ENCODE peak calls at places on chromosomes 5 and 9, in ten cellular contexts. One of them, this sample, is unnamed.

GRCh38 chr5:135533346-135533745 is 2.4 kb downstream of the NEUROG1 start:
- DNase-seq in cardiac fibroblast: no peak
- DNase-seq in neural progenitor cell: no peak
- DNase-seq in stimulated activated CD4-positive, alpha-beta T cell treated with anti-CD3 and anti-CD28 coated beads, Interleukin-1b, Interleukin-23, amount 100 ng/mL, for 4 hours: no peak
- DNase-seq in stomach: no peak
- DNase-seq in fibroblast of gingiva: no peak
- DNase-seq in NB4: no peak
- DNase-seq in adrenal gland: no peak
- DNase-seq in T-helper 17 cell: no peak
- DNase-seq in activated CD8-positive, alpha-beta memory T cell treated with anti-CD3 and anti-CD28 coated beads for 48 hours: no peak
- DNase-seq in this sample: no peak

GRCh38 chr5:171702391-171702790 is 83.2 kb upstream of the SMIM23 start:
- DNase-seq in cardiac fibroblast: no peak
- DNase-seq in neural progenitor cell: no peak
- DNase-seq in stimulated activated CD4-positive, alpha-beta T cell treated with anti-CD3 and anti-CD28 coated beads, Interleukin-1b, Interleukin-23, amount 100 ng/mL, for 4 hours: no peak
- DNase-seq in stomach: no peak
- DNase-seq in fibroblast of gingiva: no peak
- DNase-seq in NB4: no peak
- DNase-seq in adrenal gland: no peak
- DNase-seq in T-helper 17 cell: no peak
- DNase-seq in activated CD8-positive, alpha-beta memory T cell treated with anti-CD3 and anti-CD28 coated beads for 48 hours: no peak
- DNase-seq in this sample: no peak

GRCh38 chr5:152622628-152623027 is 217.5 kb upstream of the NMUR2 start:
- DNase-seq in cardiac fibroblast: no peak
- DNase-seq in neural progenitor cell: no peak
- DNase-seq in stimulated activated CD4-positive, alpha-beta T cell treated with anti-CD3 and anti-CD28 coated beads, Interleukin-1b, Interleukin-23, amount 100 ng/mL, for 4 hours: no peak
- DNase-seq in stomach: no peak
- DNase-seq in fibroblast of gingiva: no peak
- DNase-seq in NB4: no peak
- DNase-seq in adrenal gland: no peak
- DNase-seq in T-helper 17 cell: no peak
- DNase-seq in activated CD8-positive, alpha-beta memory T cell treated with anti-CD3 and anti-CD28 coated beads for 48 hours: no peak
- DNase-seq in this sample: no peak

GRCh38 chr9:132042324-132042723 is 37.3 kb downstream of the MED27 start:
- DNase-seq in cardiac fibroblast: peak; percentile 87
- DNase-seq in neural progenitor cell: no peak
- DNase-seq in stimulated activated CD4-positive, alpha-beta T cell treated with anti-CD3 and anti-CD28 coated beads, Interleukin-1b, Interleukin-23, amount 100 ng/mL, for 4 hours: no peak
- DNase-seq in stomach: no peak
- DNase-seq in fibroblast of gingiva: peak; percentile 96
- DNase-seq in NB4: peak; percentile 25
- DNase-seq in adrenal gland: no peak
- DNase-seq in T-helper 17 cell: no peak
- DNase-seq in activated CD8-positive, alpha-beta memory T cell treated with anti-CD3 and anti-CD28 coated beads for 48 hours: no peak
- DNase-seq in this sample: no peak

GRCh38 chr9:76530458-76531100 is 71.6 kb downstream of the GCNT1 start:
- DNase-seq in cardiac fibroblast: peak; percentile 38
- DNase-seq in neural progenitor cell: no peak
- DNase-seq in stimulated activated CD4-positive, alpha-beta T cell treated with anti-CD3 and anti-CD28 coated beads, Interleukin-1b, Interleukin-23, amount 100 ng/mL, for 4 hours: no peak
- DNase-seq in stomach: no peak
- DNase-seq in fibroblast of gingiva: peak; percentile 82
- DNase-seq in NB4: peak; percentile 22
- DNase-seq in adrenal gland: no peak
- DNase-seq in T-helper 17 cell: no peak
- DNase-seq in activated CD8-positive, alpha-beta memory T cell treated with anti-CD3 and anti-CD28 coated beads for 48 hours: no peak
- DNase-seq in this sample: no peak

GRCh38 chr9:99056876-99057664 is 47.8 kb upstream of the TGFBR1 start:
- DNase-seq in cardiac fibroblast: peak; percentile 70
- DNase-seq in neural progenitor cell: no peak
- DNase-seq in stimulated activated CD4-positive, alpha-beta T cell treated with anti-CD3 and anti-CD28 coated beads, Interleukin-1b, Interleukin-23, amount 100 ng/mL, for 4 hours: no peak
- DNase-seq in stomach: no peak
- DNase-seq in fibroblast of gingiva: peak; percentile 5
- DNase-seq in NB4: peak; percentile 58
- DNase-seq in adrenal gland: no peak
- DNase-seq in T-helper 17 cell: no peak
- DNase-seq in activated CD8-positive, alpha-beta memory T cell treated with anti-CD3 and anti-CD28 coated beads for 48 hours: no peak
- DNase-seq in this sample: no peak

GRCh38 chr9:127263664-127264063 is 910 bp upstream of the GARNL3 start:
- DNase-seq in cardiac fibroblast: peak; percentile 21
- DNase-seq in neural progenitor cell: no peak
- DNase-seq in stimulated activated CD4-positive, alpha-beta T cell treated with anti-CD3 and anti-CD28 coated beads, Interleukin-1b, Interleukin-23, amount 100 ng/mL, for 4 hours: no peak
- DNase-seq in stomach: no peak
- DNase-seq in fibroblast of gingiva: peak; percentile 19
- DNase-seq in NB4: no peak
- DNase-seq in adrenal gland: no peak
- DNase-seq in T-helper 17 cell: no peak
- DNase-seq in activated CD8-positive, alpha-beta memory T cell treated with anti-CD3 and anti-CD28 coated beads for 48 hours: no peak
- DNase-seq in this sample: no peak

GRCh38 chr5:139925163-139925562 is 117.9 kb downstream of the NRG2 start:
- DNase-seq in cardiac fibroblast: no peak
- DNase-seq in neural progenitor cell: no peak
- DNase-seq in stimulated activated CD4-positive, alpha-beta T cell treated with anti-CD3 and anti-CD28 coated beads, Interleukin-1b, Interleukin-23, amount 100 ng/mL, for 4 hours: no peak
- DNase-seq in stomach: no peak
- DNase-seq in fibroblast of gingiva: no peak
- DNase-seq in NB4: no peak
- DNase-seq in adrenal gland: no peak
- DNase-seq in T-helper 17 cell: no peak
- DNase-seq in activated CD8-positive, alpha-beta memory T cell treated with anti-CD3 and anti-CD28 coated beads for 48 hours: no peak
- DNase-seq in this sample: no peak

GRCh38 chr9:134544388-134545212 is 97.0 kb upstream of the COL5A1 start:
- DNase-seq in cardiac fibroblast: peak; percentile 84
- DNase-seq in neural progenitor cell: peak; percentile 58
- DNase-seq in stimulated activated CD4-positive, alpha-beta T cell treated with anti-CD3 and anti-CD28 coated beads, Interleukin-1b, Interleukin-23, amount 100 ng/mL, for 4 hours: no peak
- DNase-seq in stomach: no peak
- DNase-seq in fibroblast of gingiva: peak; percentile 41
- DNase-seq in NB4: no peak
- DNase-seq in adrenal gland: no peak
- DNase-seq in T-helper 17 cell: no peak
- DNase-seq in activated CD8-positive, alpha-beta memory T cell treated with anti-CD3 and anti-CD28 coated beads for 48 hours: no peak
- DNase-seq in this sample: no peak

GRCh38 chr5:10913846-10914245 is 152.8 kb upstream of the DAP start:
- DNase-seq in cardiac fibroblast: peak; percentile 3
- DNase-seq in neural progenitor cell: no peak
- DNase-seq in stimulated activated CD4-positive, alpha-beta T cell treated with anti-CD3 and anti-CD28 coated beads, Interleukin-1b, Interleukin-23, amount 100 ng/mL, for 4 hours: no peak
- DNase-seq in stomach: no peak
- DNase-seq in fibroblast of gingiva: peak; percentile 23
- DNase-seq in NB4: peak; percentile 95
- DNase-seq in adrenal gland: peak; percentile 64
- DNase-seq in T-helper 17 cell: no peak
- DNase-seq in activated CD8-positive, alpha-beta memory T cell treated with anti-CD3 and anti-CD28 coated beads for 48 hours: no peak
- DNase-seq in this sample: no peak

GRCh38 chr5:153222956-153223355 is 267.5 kb upstream of the GRIA1 start:
- DNase-seq in cardiac fibroblast: peak; percentile 16
- DNase-seq in neural progenitor cell: no peak
- DNase-seq in stimulated activated CD4-positive, alpha-beta T cell treated with anti-CD3 and anti-CD28 coated beads, Interleukin-1b, Interleukin-23, amount 100 ng/mL, for 4 hours: no peak
- DNase-seq in stomach: no peak
- DNase-seq in fibroblast of gingiva: no peak
- DNase-seq in NB4: no peak
- DNase-seq in adrenal gland: no peak
- DNase-seq in T-helper 17 cell: no peak
- DNase-seq in activated CD8-positive, alpha-beta memory T cell treated with anti-CD3 and anti-CD28 coated beads for 48 hours: no peak
- DNase-seq in this sample: no peak

GRCh38 chr5:178619390-178619789 is 7.5 kb downstream of the CLK4 start:
- DNase-seq in cardiac fibroblast: no peak
- DNase-seq in neural progenitor cell: no peak
- DNase-seq in stimulated activated CD4-positive, alpha-beta T cell treated with anti-CD3 and anti-CD28 coated beads, Interleukin-1b, Interleukin-23, amount 100 ng/mL, for 4 hours: no peak
- DNase-seq in stomach: no peak
- DNase-seq in fibroblast of gingiva: no peak
- DNase-seq in NB4: no peak
- DNase-seq in adrenal gland: no peak
- DNase-seq in T-helper 17 cell: no peak
- DNase-seq in activated CD8-positive, alpha-beta memory T cell treated with anti-CD3 and anti-CD28 coated beads for 48 hours: no peak
- DNase-seq in this sample: no peak

GRCh38 chr9:2645569-2645968 is 24.0 kb downstream of the VLDLR start:
- DNase-seq in cardiac fibroblast: no peak
- DNase-seq in neural progenitor cell: no peak
- DNase-seq in stimulated activated CD4-positive, alpha-beta T cell treated with anti-CD3 and anti-CD28 coated beads, Interleukin-1b, Interleukin-23, amount 100 ng/mL, for 4 hours: no peak
- DNase-seq in stomach: no peak
- DNase-seq in fibroblast of gingiva: no peak
- DNase-seq in NB4: no peak
- DNase-seq in adrenal gland: no peak
- DNase-seq in T-helper 17 cell: no peak
- DNase-seq in activated CD8-positive, alpha-beta memory T cell treated with anti-CD3 and anti-CD28 coated beads for 48 hours: no peak
- DNase-seq in this sample: peak; percentile 13

GRCh38 chr5:166354277-166354676 is 1937.2 kb upstream of the WWC1 start:
- DNase-seq in cardiac fibroblast: no peak
- DNase-seq in neural progenitor cell: no peak
- DNase-seq in stimulated activated CD4-positive, alpha-beta T cell treated with anti-CD3 and anti-CD28 coated beads, Interleukin-1b, Interleukin-23, amount 100 ng/mL, for 4 hours: no peak
- DNase-seq in stomach: no peak
- DNase-seq in fibroblast of gingiva: no peak
- DNase-seq in NB4: no peak
- DNase-seq in adrenal gland: no peak
- DNase-seq in T-helper 17 cell: no peak
- DNase-seq in activated CD8-positive, alpha-beta memory T cell treated with anti-CD3 and anti-CD28 coated beads for 48 hours: no peak
- DNase-seq in this sample: no peak

GRCh38 chr9:83056180-83056579 is 6.8 kb downstream of the RASEF start:
- DNase-seq in cardiac fibroblast: no peak
- DNase-seq in neural progenitor cell: no peak
- DNase-seq in stimulated activated CD4-positive, alpha-beta T cell treated with anti-CD3 and anti-CD28 coated beads, Interleukin-1b, Interleukin-23, amount 100 ng/mL, for 4 hours: no peak
- DNase-seq in stomach: no peak
- DNase-seq in fibroblast of gingiva: no peak
- DNase-seq in NB4: no peak
- DNase-seq in adrenal gland: no peak
- DNase-seq in T-helper 17 cell: no peak
- DNase-seq in activated CD8-positive, alpha-beta memory T cell treated with anti-CD3 and anti-CD28 coated beads for 48 hours: no peak
- DNase-seq in this sample: no peak

GRCh38 chr5:58369513-58370156 is 90.3 kb downstream of the PLK2 start:
- DNase-seq in cardiac fibroblast: no peak
- DNase-seq in neural progenitor cell: no peak
- DNase-seq in stimulated activated CD4-positive, alpha-beta T cell treated with anti-CD3 and anti-CD28 coated beads, Interleukin-1b, Interleukin-23, amount 100 ng/mL, for 4 hours: no peak
- DNase-seq in stomach: no peak
- DNase-seq in fibroblast of gingiva: no peak
- DNase-seq in NB4: no peak
- DNase-seq in adrenal gland: no peak
- DNase-seq in T-helper 17 cell: no peak
- DNase-seq in activated CD8-positive, alpha-beta memory T cell treated with anti-CD3 and anti-CD28 coated beads for 48 hours: no peak
- DNase-seq in this sample: no peak

GRCh38 chr5:26828294-26828693 is 210.1 kb downstream of the CDH9 start:
- DNase-seq in cardiac fibroblast: no peak
- DNase-seq in neural progenitor cell: no peak
- DNase-seq in stimulated activated CD4-positive, alpha-beta T cell treated with anti-CD3 and anti-CD28 coated beads, Interleukin-1b, Interleukin-23, amount 100 ng/mL, for 4 hours: no peak
- DNase-seq in stomach: no peak
- DNase-seq in fibroblast of gingiva: no peak
- DNase-seq in NB4: no peak
- DNase-seq in adrenal gland: no peak
- DNase-seq in T-helper 17 cell: no peak
- DNase-seq in activated CD8-positive, alpha-beta memory T cell treated with anti-CD3 and anti-CD28 coated beads for 48 hours: no peak
- DNase-seq in this sample: no peak

GRCh38 chr9:13675638-13676000 is 396.1 kb upstream of the MPDZ start:
- DNase-seq in cardiac fibroblast: peak; percentile 58
- DNase-seq in neural progenitor cell: no peak
- DNase-seq in stimulated activated CD4-positive, alpha-beta T cell treated with anti-CD3 and anti-CD28 coated beads, Interleukin-1b, Interleukin-23, amount 100 ng/mL, for 4 hours: no peak
- DNase-seq in stomach: no peak
- DNase-seq in fibroblast of gingiva: no peak
- DNase-seq in NB4: no peak
- DNase-seq in adrenal gland: no peak
- DNase-seq in T-helper 17 cell: no peak
- DNase-seq in activated CD8-positive, alpha-beta memory T cell treated with anti-CD3 and anti-CD28 coated beads for 48 hours: no peak
- DNase-seq in this sample: no peak

GRCh38 chr5:112005533-112005926 is 248.5 kb upstream of the NREP start:
- DNase-seq in cardiac fibroblast: peak; percentile 45
- DNase-seq in neural progenitor cell: no peak
- DNase-seq in stimulated activated CD4-positive, alpha-beta T cell treated with anti-CD3 and anti-CD28 coated beads, Interleukin-1b, Interleukin-23, amount 100 ng/mL, for 4 hours: no peak
- DNase-seq in stomach: no peak
- DNase-seq in fibroblast of gingiva: peak; percentile 58
- DNase-seq in NB4: no peak
- DNase-seq in adrenal gland: no peak
- DNase-seq in T-helper 17 cell: no peak
- DNase-seq in activated CD8-positive, alpha-beta memory T cell treated with anti-CD3 and anti-CD28 coated beads for 48 hours: no peak
- DNase-seq in this sample: no peak

GRCh38 chr5:173486826-173487225 is 129.6 kb downstream of the BOD1 start:
- DNase-seq in cardiac fibroblast: no peak
- DNase-seq in neural progenitor cell: no peak
- DNase-seq in stimulated activated CD4-positive, alpha-beta T cell treated with anti-CD3 and anti-CD28 coated beads, Interleukin-1b, Interleukin-23, amount 100 ng/mL, for 4 hours: no peak
- DNase-seq in stomach: no peak
- DNase-seq in fibroblast of gingiva: no peak
- DNase-seq in NB4: no peak
- DNase-seq in adrenal gland: no peak
- DNase-seq in T-helper 17 cell: no peak
- DNase-seq in activated CD8-positive, alpha-beta memory T cell treated with anti-CD3 and anti-CD28 coated beads for 48 hours: no peak
- DNase-seq in this sample: no peak

GRCh38 chr9:116816484-116816883 is 129.4 kb downstream of the TRIM32 start:
- DNase-seq in cardiac fibroblast: no peak
- DNase-seq in neural progenitor cell: no peak
- DNase-seq in stimulated activated CD4-positive, alpha-beta T cell treated with anti-CD3 and anti-CD28 coated beads, Interleukin-1b, Interleukin-23, amount 100 ng/mL, for 4 hours: no peak
- DNase-seq in stomach: no peak
- DNase-seq in fibroblast of gingiva: no peak
- DNase-seq in NB4: no peak
- DNase-seq in adrenal gland: no peak
- DNase-seq in T-helper 17 cell: no peak
- DNase-seq in activated CD8-positive, alpha-beta memory T cell treated with anti-CD3 and anti-CD28 coated beads for 48 hours: no peak
- DNase-seq in this sample: no peak

GRCh38 chr5:166551384-166551783 is 1740.1 kb upstream of the WWC1 start:
- DNase-seq in cardiac fibroblast: peak; percentile 30
- DNase-seq in neural progenitor cell: no peak
- DNase-seq in stimulated activated CD4-positive, alpha-beta T cell treated with anti-CD3 and anti-CD28 coated beads, Interleukin-1b, Interleukin-23, amount 100 ng/mL, for 4 hours: no peak
- DNase-seq in stomach: no peak
- DNase-seq in fibroblast of gingiva: no peak
- DNase-seq in NB4: no peak
- DNase-seq in adrenal gland: no peak
- DNase-seq in T-helper 17 cell: no peak
- DNase-seq in activated CD8-positive, alpha-beta memory T cell treated with anti-CD3 and anti-CD28 coated beads for 48 hours: no peak
- DNase-seq in this sample: no peak

GRCh38 chr5:150085950-150086715 is at the start of gene CSF1R:
- DNase-seq in cardiac fibroblast: no peak
- DNase-seq in neural progenitor cell: no peak
- DNase-seq in stimulated activated CD4-positive, alpha-beta T cell treated with anti-CD3 and anti-CD28 coated beads, Interleukin-1b, Interleukin-23, amount 100 ng/mL, for 4 hours: no peak
- DNase-seq in stomach: peak; percentile 24
- DNase-seq in fibroblast of gingiva: no peak
- DNase-seq in NB4: peak; percentile 81
- DNase-seq in adrenal gland: no peak
- DNase-seq in T-helper 17 cell: no peak
- DNase-seq in activated CD8-positive, alpha-beta memory T cell treated with anti-CD3 and anti-CD28 coated beads for 48 hours: no peak
- DNase-seq in this sample: no peak

GRCh38 chr9:38339496-38339895 is 53.0 kb upstream of the ALDH1B1 start:
- DNase-seq in cardiac fibroblast: peak; percentile 55
- DNase-seq in neural progenitor cell: no peak
- DNase-seq in stimulated activated CD4-positive, alpha-beta T cell treated with anti-CD3 and anti-CD28 coated beads, Interleukin-1b, Interleukin-23, amount 100 ng/mL, for 4 hours: no peak
- DNase-seq in stomach: no peak
- DNase-seq in fibroblast of gingiva: peak; percentile 83
- DNase-seq in NB4: no peak
- DNase-seq in adrenal gland: no peak
- DNase-seq in T-helper 17 cell: no peak
- DNase-seq in activated CD8-positive, alpha-beta memory T cell treated with anti-CD3 and anti-CD28 coated beads for 48 hours: no peak
- DNase-seq in this sample: no peak

GRCh38 chr9:137619240-137620090 is 660 bp downstream of the EHMT1 start:
- DNase-seq in cardiac fibroblast: peak; percentile 59
- DNase-seq in neural progenitor cell: peak; percentile 74
- DNase-seq in stimulated activated CD4-positive, alpha-beta T cell treated with anti-CD3 and anti-CD28 coated beads, Interleukin-1b, Interleukin-23, amount 100 ng/mL, for 4 hours: no peak
- DNase-seq in stomach: peak; percentile 42
- DNase-seq in fibroblast of gingiva: peak; percentile 51
- DNase-seq in NB4: peak; percentile 55
- DNase-seq in adrenal gland: peak; percentile 54
- DNase-seq in T-helper 17 cell: no peak
- DNase-seq in activated CD8-positive, alpha-beta memory T cell treated with anti-CD3 and anti-CD28 coated beads for 48 hours: no peak
- DNase-seq in this sample: no peak

GRCh38 chr9:32928145-32928763 is 73.2 kb downstream of the APTX start:
- DNase-seq in cardiac fibroblast: peak; percentile 76
- DNase-seq in neural progenitor cell: no peak
- DNase-seq in stimulated activated CD4-positive, alpha-beta T cell treated with anti-CD3 and anti-CD28 coated beads, Interleukin-1b, Interleukin-23, amount 100 ng/mL, for 4 hours: no peak
- DNase-seq in stomach: no peak
- DNase-seq in fibroblast of gingiva: no peak
- DNase-seq in NB4: peak; percentile 41
- DNase-seq in adrenal gland: peak; percentile 25
- DNase-seq in T-helper 17 cell: no peak
- DNase-seq in activated CD8-positive, alpha-beta memory T cell treated with anti-CD3 and anti-CD28 coated beads for 48 hours: no peak
- DNase-seq in this sample: no peak

GRCh38 chr9:136902259-136902821 is 16.0 kb downstream of the TRAF2 start:
- DNase-seq in cardiac fibroblast: peak; percentile 16
- DNase-seq in neural progenitor cell: no peak
- DNase-seq in stimulated activated CD4-positive, alpha-beta T cell treated with anti-CD3 and anti-CD28 coated beads, Interleukin-1b, Interleukin-23, amount 100 ng/mL, for 4 hours: peak; percentile 79
- DNase-seq in stomach: peak; percentile 89
- DNase-seq in fibroblast of gingiva: peak; percentile 60
- DNase-seq in NB4: no peak
- DNase-seq in adrenal gland: peak; percentile 85
- DNase-seq in T-helper 17 cell: peak; percentile 86
- DNase-seq in activated CD8-positive, alpha-beta memory T cell treated with anti-CD3 and anti-CD28 coated beads for 48 hours: peak; percentile 78
- DNase-seq in this sample: peak; percentile 69

GRCh38 chr5:116361171-116361967 is 213.3 kb downstream of the SEMA6A start:
- DNase-seq in cardiac fibroblast: peak; percentile 44
- DNase-seq in neural progenitor cell: peak; percentile 84
- DNase-seq in stimulated activated CD4-positive, alpha-beta T cell treated with anti-CD3 and anti-CD28 coated beads, Interleukin-1b, Interleukin-23, amount 100 ng/mL, for 4 hours: no peak
- DNase-seq in stomach: peak; percentile 55
- DNase-seq in fibroblast of gingiva: peak; percentile 20
- DNase-seq in NB4: no peak
- DNase-seq in adrenal gland: peak; percentile 79
- DNase-seq in T-helper 17 cell: no peak
- DNase-seq in activated CD8-positive, alpha-beta memory T cell treated with anti-CD3 and anti-CD28 coated beads for 48 hours: no peak
- DNase-seq in this sample: no peak